ENCODE peak calls at places on chromosomes 6 and 20, in four cellular contexts. One of them, this sample, is unnamed.

GRCh38 chr6:21836292-21836691 is 242.7 kb downstream of the SOX4 start:
- DNase-seq in gastrocnemius medialis: no peak
- DNase-seq in amygdala: no peak
- DNase-seq in stimulated activated CD8-positive, alpha-beta memory T cell treated with anti-CD3 and anti-CD28 coated beads, Interleukin-15, amount 100 ng/mL, for 24 hours: no peak
- DNase-seq in this sample: no peak

GRCh38 chr20:4765681-4766080 is 44.0 kb downstream of the PRND start:
- DNase-seq in gastrocnemius medialis: no peak
- DNase-seq in amygdala: no peak
- DNase-seq in stimulated activated CD8-positive, alpha-beta memory T cell treated with anti-CD3 and anti-CD28 coated beads, Interleukin-15, amount 100 ng/mL, for 24 hours: no peak
- DNase-seq in this sample: no peak

GRCh38 chr6:149235130-149235561 is 82.4 kb upstream of the TAB2 start:
- DNase-seq in gastrocnemius medialis: peak; percentile 19
- DNase-seq in amygdala: no peak
- DNase-seq in stimulated activated CD8-positive, alpha-beta memory T cell treated with anti-CD3 and anti-CD28 coated beads, Interleukin-15, amount 100 ng/mL, for 24 hours: no peak
- DNase-seq in this sample: peak; percentile 81

GRCh38 chr6:76351275-76351674 is 278.8 kb upstream of the IMPG1 start:
- DNase-seq in gastrocnemius medialis: no peak
- DNase-seq in amygdala: no peak
- DNase-seq in stimulated activated CD8-positive, alpha-beta memory T cell treated with anti-CD3 and anti-CD28 coated beads, Interleukin-15, amount 100 ng/mL, for 24 hours: no peak
- DNase-seq in this sample: no peak

GRCh38 chr20:53291548-53291947 is 302.1 kb downstream of the ZNF217 start:
- DNase-seq in gastrocnemius medialis: no peak
- DNase-seq in amygdala: no peak
- DNase-seq in stimulated activated CD8-positive, alpha-beta memory T cell treated with anti-CD3 and anti-CD28 coated beads, Interleukin-15, amount 100 ng/mL, for 24 hours: no peak
- DNase-seq in this sample: no peak

GRCh38 chr6:42260972-42261371 is 43.3 kb upstream of the MRPS10 start:
- DNase-seq in gastrocnemius medialis: peak; percentile 53
- DNase-seq in amygdala: no peak
- DNase-seq in stimulated activated CD8-positive, alpha-beta memory T cell treated with anti-CD3 and anti-CD28 coated beads, Interleukin-15, amount 100 ng/mL, for 24 hours: peak; percentile 20
- DNase-seq in this sample: peak; percentile 18

GRCh38 chr20:10644458-10645204 is 29.2 kb downstream of the JAG1 start:
- DNase-seq in gastrocnemius medialis: no peak
- DNase-seq in amygdala: no peak
- DNase-seq in stimulated activated CD8-positive, alpha-beta memory T cell treated with anti-CD3 and anti-CD28 coated beads, Interleukin-15, amount 100 ng/mL, for 24 hours: no peak
- DNase-seq in this sample: no peak

GRCh38 chr20:59560588-59561227 is 43.6 kb upstream of the PHACTR3 start:
- DNase-seq in gastrocnemius medialis: no peak
- DNase-seq in amygdala: no peak
- DNase-seq in stimulated activated CD8-positive, alpha-beta memory T cell treated with anti-CD3 and anti-CD28 coated beads, Interleukin-15, amount 100 ng/mL, for 24 hours: no peak
- DNase-seq in this sample: no peak

GRCh38 chr6:57198926-57199636 is 23.0 kb downstream of the RAB23 start:
- DNase-seq in gastrocnemius medialis: no peak
- DNase-seq in amygdala: no peak
- DNase-seq in stimulated activated CD8-positive, alpha-beta memory T cell treated with anti-CD3 and anti-CD28 coated beads, Interleukin-15, amount 100 ng/mL, for 24 hours: no peak
- DNase-seq in this sample: no peak

GRCh38 chr20:3786665-3787639 is at the start of gene CENPB:
- DNase-seq in gastrocnemius medialis: peak; percentile 82
- DNase-seq in amygdala: peak; percentile 75
- DNase-seq in stimulated activated CD8-positive, alpha-beta memory T cell treated with anti-CD3 and anti-CD28 coated beads, Interleukin-15, amount 100 ng/mL, for 24 hours: peak; percentile 85
- DNase-seq in this sample: peak; percentile 53

GRCh38 chr6:158780963-158781691 is 38.0 kb downstream of the EZR start:
- DNase-seq in gastrocnemius medialis: no peak
- DNase-seq in amygdala: no peak
- DNase-seq in stimulated activated CD8-positive, alpha-beta memory T cell treated with anti-CD3 and anti-CD28 coated beads, Interleukin-15, amount 100 ng/mL, for 24 hours: no peak
- DNase-seq in this sample: no peak

GRCh38 chr6:100078509-100078908 is 84.5 kb upstream of the MCHR2 start:
- DNase-seq in gastrocnemius medialis: peak; percentile 83
- DNase-seq in amygdala: no peak
- DNase-seq in stimulated activated CD8-positive, alpha-beta memory T cell treated with anti-CD3 and anti-CD28 coated beads, Interleukin-15, amount 100 ng/mL, for 24 hours: no peak
- DNase-seq in this sample: no peak

GRCh38 chr6:69294862-69295261 is 501.9 kb downstream of the LMBRD1 start:
- DNase-seq in gastrocnemius medialis: no peak
- DNase-seq in amygdala: no peak
- DNase-seq in stimulated activated CD8-positive, alpha-beta memory T cell treated with anti-CD3 and anti-CD28 coated beads, Interleukin-15, amount 100 ng/mL, for 24 hours: no peak
- DNase-seq in this sample: no peak

GRCh38 chr20:44695295-44696230 is 19.6 kb upstream of the CCN5 start:
- DNase-seq in gastrocnemius medialis: no peak
- DNase-seq in amygdala: no peak
- DNase-seq in stimulated activated CD8-positive, alpha-beta memory T cell treated with anti-CD3 and anti-CD28 coated beads, Interleukin-15, amount 100 ng/mL, for 24 hours: no peak
- DNase-seq in this sample: no peak

GRCh38 chr6:35552285-35552917 is 39.7 kb upstream of the TULP1 start:
- DNase-seq in gastrocnemius medialis: no peak
- DNase-seq in amygdala: no peak
- DNase-seq in stimulated activated CD8-positive, alpha-beta memory T cell treated with anti-CD3 and anti-CD28 coated beads, Interleukin-15, amount 100 ng/mL, for 24 hours: peak; percentile 18
- DNase-seq in this sample: no peak

GRCh38 chr20:507933-508332 is 35.7 kb downstream of the CSNK2A1 start:
- DNase-seq in gastrocnemius medialis: no peak
- DNase-seq in amygdala: no peak
- DNase-seq in stimulated activated CD8-positive, alpha-beta memory T cell treated with anti-CD3 and anti-CD28 coated beads, Interleukin-15, amount 100 ng/mL, for 24 hours: no peak
- DNase-seq in this sample: no peak

GRCh38 chr6:40074292-40075050 is 140.2 kb upstream of the MOCS1 start:
- DNase-seq in gastrocnemius medialis: no peak
- DNase-seq in amygdala: no peak
- DNase-seq in stimulated activated CD8-positive, alpha-beta memory T cell treated with anti-CD3 and anti-CD28 coated beads, Interleukin-15, amount 100 ng/mL, for 24 hours: no peak
- DNase-seq in this sample: no peak

GRCh38 chr6:79421707-79422484 is 115.3 kb downstream of the LCA5 start:
- DNase-seq in gastrocnemius medialis: no peak
- DNase-seq in amygdala: no peak
- DNase-seq in stimulated activated CD8-positive, alpha-beta memory T cell treated with anti-CD3 and anti-CD28 coated beads, Interleukin-15, amount 100 ng/mL, for 24 hours: no peak
- DNase-seq in this sample: peak; percentile 96

GRCh38 chr6:96812077-96812703 is 25.1 kb downstream of the GPR63 start:
- DNase-seq in gastrocnemius medialis: no peak
- DNase-seq in amygdala: no peak
- DNase-seq in stimulated activated CD8-positive, alpha-beta memory T cell treated with anti-CD3 and anti-CD28 coated beads, Interleukin-15, amount 100 ng/mL, for 24 hours: no peak
- DNase-seq in this sample: no peak

GRCh38 chr6:15968519-15968918 is 160.4 kb upstream of the MYLIP start:
- DNase-seq in gastrocnemius medialis: no peak
- DNase-seq in amygdala: no peak
- DNase-seq in stimulated activated CD8-positive, alpha-beta memory T cell treated with anti-CD3 and anti-CD28 coated beads, Interleukin-15, amount 100 ng/mL, for 24 hours: no peak
- DNase-seq in this sample: no peak

GRCh38 chr20:38178065-38178471 is 13.0 kb upstream of the TGM2 start:
- DNase-seq in gastrocnemius medialis: no peak
- DNase-seq in amygdala: no peak
- DNase-seq in stimulated activated CD8-positive, alpha-beta memory T cell treated with anti-CD3 and anti-CD28 coated beads, Interleukin-15, amount 100 ng/mL, for 24 hours: no peak
- DNase-seq in this sample: no peak

GRCh38 chr6:42929928-42930360 is 664 bp downstream of the CNPY3 start:
- DNase-seq in gastrocnemius medialis: no peak
- DNase-seq in amygdala: no peak
- DNase-seq in stimulated activated CD8-positive, alpha-beta memory T cell treated with anti-CD3 and anti-CD28 coated beads, Interleukin-15, amount 100 ng/mL, for 24 hours: no peak
- DNase-seq in this sample: peak; percentile 47

GRCh38 chr6:68876792-68877493 is 241.9 kb downstream of the ADGRB3 start:
- DNase-seq in gastrocnemius medialis: no peak
- DNase-seq in amygdala: no peak
- DNase-seq in stimulated activated CD8-positive, alpha-beta memory T cell treated with anti-CD3 and anti-CD28 coated beads, Interleukin-15, amount 100 ng/mL, for 24 hours: no peak
- DNase-seq in this sample: peak; percentile 1

GRCh38 chr20:40255368-40255767 is 433.7 kb downstream of the MAFB start:
- DNase-seq in gastrocnemius medialis: no peak
- DNase-seq in amygdala: no peak
- DNase-seq in stimulated activated CD8-positive, alpha-beta memory T cell treated with anti-CD3 and anti-CD28 coated beads, Interleukin-15, amount 100 ng/mL, for 24 hours: no peak
- DNase-seq in this sample: peak; percentile 29

GRCh38 chr6:16737926-16738325 is 23.3 kb downstream of the ATXN1 start:
- DNase-seq in gastrocnemius medialis: no peak
- DNase-seq in amygdala: no peak
- DNase-seq in stimulated activated CD8-positive, alpha-beta memory T cell treated with anti-CD3 and anti-CD28 coated beads, Interleukin-15, amount 100 ng/mL, for 24 hours: no peak
- DNase-seq in this sample: no peak

GRCh38 chr20:56229821-56230220 is 18.7 kb upstream of the MC3R start:
- DNase-seq in gastrocnemius medialis: no peak
- DNase-seq in amygdala: no peak
- DNase-seq in stimulated activated CD8-positive, alpha-beta memory T cell treated with anti-CD3 and anti-CD28 coated beads, Interleukin-15, amount 100 ng/mL, for 24 hours: no peak
- DNase-seq in this sample: no peak

GRCh38 chr20:5513975-5514516 is 197.3 kb upstream of the PROKR2 start:
- DNase-seq in gastrocnemius medialis: no peak
- DNase-seq in amygdala: no peak
- DNase-seq in stimulated activated CD8-positive, alpha-beta memory T cell treated with anti-CD3 and anti-CD28 coated beads, Interleukin-15, amount 100 ng/mL, for 24 hours: no peak
- DNase-seq in this sample: no peak

GRCh38 chr6:451847-452246 is 60.3 kb downstream of the IRF4 start:
- DNase-seq in gastrocnemius medialis: no peak
- DNase-seq in amygdala: no peak
- DNase-seq in stimulated activated CD8-positive, alpha-beta memory T cell treated with anti-CD3 and anti-CD28 coated beads, Interleukin-15, amount 100 ng/mL, for 24 hours: no peak
- DNase-seq in this sample: no peak

GRCh38 chr6:99324996-99325395 is 24.5 kb downstream of the FAXC start:
- DNase-seq in gastrocnemius medialis: no peak
- DNase-seq in amygdala: no peak
- DNase-seq in stimulated activated CD8-positive, alpha-beta memory T cell treated with anti-CD3 and anti-CD28 coated beads, Interleukin-15, amount 100 ng/mL, for 24 hours: no peak
- DNase-seq in this sample: no peak

GRCh38 chr20:32332614-32333013 is 25.5 kb upstream of the ASXL1 start:
- DNase-seq in gastrocnemius medialis: no peak
- DNase-seq in amygdala: no peak
- DNase-seq in stimulated activated CD8-positive, alpha-beta memory T cell treated with anti-CD3 and anti-CD28 coated beads, Interleukin-15, amount 100 ng/mL, for 24 hours: no peak
- DNase-seq in this sample: no peak

GRCh38 chr20:16025084-16025483 is 548.2 kb downstream of the KIF16B start:
- DNase-seq in gastrocnemius medialis: no peak
- DNase-seq in amygdala: no peak
- DNase-seq in stimulated activated CD8-positive, alpha-beta memory T cell treated with anti-CD3 and anti-CD28 coated beads, Interleukin-15, amount 100 ng/mL, for 24 hours: no peak
- DNase-seq in this sample: no peak

GRCh38 chr20:55567826-55568225 is 437.5 kb downstream of the CBLN4 start:
- DNase-seq in gastrocnemius medialis: no peak
- DNase-seq in amygdala: no peak
- DNase-seq in stimulated activated CD8-positive, alpha-beta memory T cell treated with anti-CD3 and anti-CD28 coated beads, Interleukin-15, amount 100 ng/mL, for 24 hours: no peak
- DNase-seq in this sample: no peak

This sample was measured in fibroblast of the conjunctiva.